ENCODE peak calls at places on chromosomes 6 and 20, in ten cellular contexts. One of them, this sample, is unnamed.

GRCh38 chr20:35506872-35507638 is 22.4 kb downstream of the C20orf173 start:
- DNase-seq in AG10803: no peak
- DNase-seq in GM13977: no peak
- DNase-seq in MM.1S: no peak
- DNase-seq in upper lobe of left lung: no peak
- DNase-seq in AG04450: no peak
- DNase-seq in epithelial cell of proximal tubule: no peak
- DNase-seq in IMR-90: peak; percentile 40
- DNase-seq in CD8-positive, alpha-beta T cell: no peak
- DNase-seq in choroid plexus epithelial cell: peak; percentile 26
- DNase-seq in this sample: no peak

GRCh38 chr20:21496452-21496851 is 17.4 kb downstream of the NKX2-2 start:
- DNase-seq in AG10803: no peak
- DNase-seq in GM13977: no peak
- DNase-seq in MM.1S: no peak
- DNase-seq in upper lobe of left lung: no peak
- DNase-seq in AG04450: no peak
- DNase-seq in epithelial cell of proximal tubule: no peak
- DNase-seq in IMR-90: no peak
- DNase-seq in CD8-positive, alpha-beta T cell: no peak
- DNase-seq in choroid plexus epithelial cell: no peak
- DNase-seq in this sample: no peak

GRCh38 chr20:63149531-63150207 is 66.3 kb downstream of the YTHDF1 start:
- DNase-seq in AG10803: no peak
- DNase-seq in GM13977: no peak
- DNase-seq in MM.1S: no peak
- DNase-seq in upper lobe of left lung: no peak
- DNase-seq in AG04450: no peak
- DNase-seq in epithelial cell of proximal tubule: no peak
- DNase-seq in IMR-90: no peak
- DNase-seq in CD8-positive, alpha-beta T cell: no peak
- DNase-seq in choroid plexus epithelial cell: no peak
- DNase-seq in this sample: no peak

GRCh38 chr6:153956807-153957206 is 82.2 kb upstream of the OPRM1 start:
- DNase-seq in AG10803: peak; percentile 29
- DNase-seq in GM13977: no peak
- DNase-seq in MM.1S: no peak
- DNase-seq in upper lobe of left lung: no peak
- DNase-seq in AG04450: no peak
- DNase-seq in epithelial cell of proximal tubule: no peak
- DNase-seq in IMR-90: no peak
- DNase-seq in CD8-positive, alpha-beta T cell: no peak
- DNase-seq in choroid plexus epithelial cell: peak; percentile 33
- DNase-seq in this sample: no peak

GRCh38 chr6:28824793-28825731 is 98.7 kb downstream of the TRIM27 start:
- DNase-seq in AG10803: no peak
- DNase-seq in GM13977: no peak
- DNase-seq in MM.1S: no peak
- DNase-seq in upper lobe of left lung: no peak
- DNase-seq in AG04450: no peak
- DNase-seq in epithelial cell of proximal tubule: no peak
- DNase-seq in IMR-90: no peak
- DNase-seq in CD8-positive, alpha-beta T cell: no peak
- DNase-seq in choroid plexus epithelial cell: no peak
- DNase-seq in this sample: no peak

GRCh38 chr20:48180637-48181036 is 395.4 kb upstream of the SULF2 start:
- DNase-seq in AG10803: no peak
- DNase-seq in GM13977: no peak
- DNase-seq in MM.1S: no peak
- DNase-seq in upper lobe of left lung: no peak
- DNase-seq in AG04450: no peak
- DNase-seq in epithelial cell of proximal tubule: no peak
- DNase-seq in IMR-90: peak; percentile 27
- DNase-seq in CD8-positive, alpha-beta T cell: no peak
- DNase-seq in choroid plexus epithelial cell: peak; percentile 80
- DNase-seq in this sample: no peak

GRCh38 chr20:38833857-38834164 is 28.3 kb downstream of the PPP1R16B start:
- DNase-seq in AG10803: no peak
- DNase-seq in GM13977: peak; percentile 51
- DNase-seq in MM.1S: no peak
- DNase-seq in upper lobe of left lung: no peak
- DNase-seq in AG04450: no peak
- DNase-seq in epithelial cell of proximal tubule: no peak
- DNase-seq in IMR-90: no peak
- DNase-seq in CD8-positive, alpha-beta T cell: no peak
- DNase-seq in choroid plexus epithelial cell: no peak
- DNase-seq in this sample: no peak

GRCh38 chr20:11676618-11677289 is 240.9 kb upstream of the BTBD3 start:
- DNase-seq in AG10803: peak; percentile 62
- DNase-seq in GM13977: no peak
- DNase-seq in MM.1S: peak; percentile 45
- DNase-seq in upper lobe of left lung: no peak
- DNase-seq in AG04450: peak; percentile 15
- DNase-seq in epithelial cell of proximal tubule: no peak
- DNase-seq in IMR-90: peak; percentile 42
- DNase-seq in CD8-positive, alpha-beta T cell: no peak
- DNase-seq in choroid plexus epithelial cell: peak; percentile 68
- DNase-seq in this sample: peak; percentile 5

GRCh38 chr6:111625511-111626331 is 20.0 kb upstream of the TRAF3IP2 start:
- DNase-seq in AG10803: peak; percentile 58
- DNase-seq in GM13977: no peak
- DNase-seq in MM.1S: no peak
- DNase-seq in upper lobe of left lung: no peak
- DNase-seq in AG04450: no peak
- DNase-seq in epithelial cell of proximal tubule: no peak
- DNase-seq in IMR-90: peak; percentile 84
- DNase-seq in CD8-positive, alpha-beta T cell: no peak
- DNase-seq in choroid plexus epithelial cell: peak; percentile 46
- DNase-seq in this sample: no peak

GRCh38 chr6:28673800-28674671 is 148.4 kb downstream of the GPX5 start:
- DNase-seq in AG10803: peak; percentile 64
- DNase-seq in GM13977: peak; percentile 65
- DNase-seq in MM.1S: peak; percentile 24
- DNase-seq in upper lobe of left lung: no peak
- DNase-seq in AG04450: peak; percentile 33
- DNase-seq in epithelial cell of proximal tubule: peak; percentile 32
- DNase-seq in IMR-90: peak; percentile 71
- DNase-seq in CD8-positive, alpha-beta T cell: no peak
- DNase-seq in choroid plexus epithelial cell: peak; percentile 76
- DNase-seq in this sample: peak; percentile 27

GRCh38 chr6:22651731-22652130 is 82.4 kb downstream of the HDGFL1 start:
- DNase-seq in AG10803: no peak
- DNase-seq in GM13977: no peak
- DNase-seq in MM.1S: no peak
- DNase-seq in upper lobe of left lung: no peak
- DNase-seq in AG04450: no peak
- DNase-seq in epithelial cell of proximal tubule: no peak
- DNase-seq in IMR-90: no peak
- DNase-seq in CD8-positive, alpha-beta T cell: no peak
- DNase-seq in choroid plexus epithelial cell: no peak
- DNase-seq in this sample: no peak

GRCh38 chr20:43749734-43750294 is 23.0 kb upstream of the GTSF1L start:
- DNase-seq in AG10803: peak; percentile 42
- DNase-seq in GM13977: peak; percentile 77
- DNase-seq in MM.1S: peak; percentile 73
- DNase-seq in upper lobe of left lung: peak; percentile 84
- DNase-seq in AG04450: no peak
- DNase-seq in epithelial cell of proximal tubule: no peak
- DNase-seq in IMR-90: peak; percentile 38
- DNase-seq in CD8-positive, alpha-beta T cell: peak; percentile 84
- DNase-seq in choroid plexus epithelial cell: peak; percentile 50
- DNase-seq in this sample: no peak

GRCh38 chr20:46423882-46424482 is 17.6 kb upstream of the ELMO2 start:
- DNase-seq in AG10803: no peak
- DNase-seq in GM13977: no peak
- DNase-seq in MM.1S: no peak
- DNase-seq in upper lobe of left lung: no peak
- DNase-seq in AG04450: no peak
- DNase-seq in epithelial cell of proximal tubule: no peak
- DNase-seq in IMR-90: no peak
- DNase-seq in CD8-positive, alpha-beta T cell: no peak
- DNase-seq in choroid plexus epithelial cell: no peak
- DNase-seq in this sample: no peak

GRCh38 chr20:4076671-4077070 is 61.3 kb upstream of the RNF24 start:
- DNase-seq in AG10803: peak; percentile 94
- DNase-seq in GM13977: no peak
- DNase-seq in MM.1S: no peak
- DNase-seq in upper lobe of left lung: no peak
- DNase-seq in AG04450: no peak
- DNase-seq in epithelial cell of proximal tubule: peak; percentile 57
- DNase-seq in IMR-90: peak; percentile 95
- DNase-seq in CD8-positive, alpha-beta T cell: no peak
- DNase-seq in choroid plexus epithelial cell: peak; percentile 87
- DNase-seq in this sample: peak; percentile 72

GRCh38 chr6:31272856-31273626 is 1.1 kb upstream of the HLA-C start:
- DNase-seq in AG10803: no peak
- DNase-seq in GM13977: no peak
- DNase-seq in MM.1S: no peak
- DNase-seq in upper lobe of left lung: peak; percentile 57
- DNase-seq in AG04450: no peak
- DNase-seq in epithelial cell of proximal tubule: no peak
- DNase-seq in IMR-90: no peak
- DNase-seq in CD8-positive, alpha-beta T cell: no peak
- DNase-seq in choroid plexus epithelial cell: no peak
- DNase-seq in this sample: no peak

GRCh38 chr6:31267504-31268371 is 4.2 kb downstream of the HLA-C start:
- DNase-seq in AG10803: no peak
- DNase-seq in GM13977: no peak
- DNase-seq in MM.1S: no peak
- DNase-seq in upper lobe of left lung: no peak
- DNase-seq in AG04450: no peak
- DNase-seq in epithelial cell of proximal tubule: no peak
- DNase-seq in IMR-90: no peak
- DNase-seq in CD8-positive, alpha-beta T cell: no peak
- DNase-seq in choroid plexus epithelial cell: no peak
- DNase-seq in this sample: no peak

GRCh38 chr6:31270788-31271640 is 878 bp downstream of the HLA-C start:
- DNase-seq in AG10803: peak; percentile 32
- DNase-seq in GM13977: peak; percentile 17
- DNase-seq in MM.1S: peak; percentile 58
- DNase-seq in upper lobe of left lung: peak; percentile 75
- DNase-seq in AG04450: no peak
- DNase-seq in epithelial cell of proximal tubule: no peak
- DNase-seq in IMR-90: peak; percentile 47
- DNase-seq in CD8-positive, alpha-beta T cell: peak; percentile 59
- DNase-seq in choroid plexus epithelial cell: peak; percentile 48
- DNase-seq in this sample: no peak

GRCh38 chr6:31272431-31272830 is 539 bp upstream of the HLA-C start:
- DNase-seq in AG10803: no peak
- DNase-seq in GM13977: peak; percentile 37
- DNase-seq in MM.1S: no peak
- DNase-seq in upper lobe of left lung: peak; percentile 26
- DNase-seq in AG04450: no peak
- DNase-seq in epithelial cell of proximal tubule: no peak
- DNase-seq in IMR-90: no peak
- DNase-seq in CD8-positive, alpha-beta T cell: no peak
- DNase-seq in choroid plexus epithelial cell: peak; percentile 21
- DNase-seq in this sample: no peak

GRCh38 chr6:31271641-31272357 is at the start of gene HLA-C:
- DNase-seq in AG10803: peak; percentile 94
- DNase-seq in GM13977: peak; percentile 91
- DNase-seq in MM.1S: peak; percentile 95
- DNase-seq in upper lobe of left lung: peak; percentile 93
- DNase-seq in AG04450: peak; percentile 88
- DNase-seq in epithelial cell of proximal tubule: peak; percentile 70
- DNase-seq in IMR-90: peak; percentile 95
- DNase-seq in CD8-positive, alpha-beta T cell: peak; percentile 87
- DNase-seq in choroid plexus epithelial cell: peak; percentile 97
- DNase-seq in this sample: peak; percentile 91
- TF ChIP-seq CTCF in AG10803: no peak
- TF ChIP-seq CTCF in GM13977: peak; percentile 19
- TF ChIP-seq CTCF in MM.1S: no peak
- TF ChIP-seq CTCF in upper lobe of left lung: no peak
- TF ChIP-seq CTCF in AG04450: peak; percentile 19
- TF ChIP-seq CTCF in epithelial cell of proximal tubule: no peak
- TF ChIP-seq CTCF in IMR-90: peak; percentile 11
- TF ChIP-seq CTCF in CD8-positive, alpha-beta T cell: no peak
- TF ChIP-seq CTCF in choroid plexus epithelial cell: peak; percentile 37
- TF ChIP-seq CTCF in this sample: peak; percentile 39

DNA sequence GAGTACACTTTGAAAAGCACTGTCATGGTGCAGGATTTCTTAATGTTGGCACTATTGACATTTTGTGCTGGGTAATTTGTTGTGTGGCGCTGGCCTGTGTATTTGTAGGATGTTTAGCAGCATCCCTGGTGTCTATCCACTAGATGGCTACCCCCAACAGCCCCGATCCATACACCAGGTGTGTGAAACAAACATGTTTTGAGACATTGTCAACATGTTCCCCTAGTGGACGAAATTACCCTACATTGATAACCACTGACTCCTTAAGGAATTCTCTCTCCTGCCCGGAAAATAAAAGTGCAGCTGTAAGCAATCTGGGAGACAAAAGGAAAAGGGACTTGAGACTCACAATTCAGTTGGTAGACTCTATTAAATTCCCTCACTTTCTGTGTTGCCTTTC is 52.6 kb upstream of the TMEM200A start:
- DNase-seq in AG10803: no peak
- DNase-seq in GM13977: no peak
- DNase-seq in MM.1S: no peak
- DNase-seq in upper lobe of left lung: no peak
- DNase-seq in AG04450: no peak
- DNase-seq in epithelial cell of proximal tubule: no peak
- DNase-seq in IMR-90: no peak
- DNase-seq in CD8-positive, alpha-beta T cell: no peak
- DNase-seq in choroid plexus epithelial cell: no peak
- DNase-seq in this sample: no peak
- TF ChIP-seq CTCF in AG10803: peak; percentile 23
- TF ChIP-seq CTCF in GM13977: no peak
- TF ChIP-seq CTCF in MM.1S: no peak
- TF ChIP-seq CTCF in upper lobe of left lung: no peak
- TF ChIP-seq CTCF in AG04450: peak; percentile 14
- TF ChIP-seq CTCF in epithelial cell of proximal tubule: peak; percentile 15
- TF ChIP-seq CTCF in IMR-90: no peak
- TF ChIP-seq CTCF in CD8-positive, alpha-beta T cell: no peak
- TF ChIP-seq CTCF in choroid plexus epithelial cell: no peak
- TF ChIP-seq CTCF in this sample: peak; percentile 7

DNA sequence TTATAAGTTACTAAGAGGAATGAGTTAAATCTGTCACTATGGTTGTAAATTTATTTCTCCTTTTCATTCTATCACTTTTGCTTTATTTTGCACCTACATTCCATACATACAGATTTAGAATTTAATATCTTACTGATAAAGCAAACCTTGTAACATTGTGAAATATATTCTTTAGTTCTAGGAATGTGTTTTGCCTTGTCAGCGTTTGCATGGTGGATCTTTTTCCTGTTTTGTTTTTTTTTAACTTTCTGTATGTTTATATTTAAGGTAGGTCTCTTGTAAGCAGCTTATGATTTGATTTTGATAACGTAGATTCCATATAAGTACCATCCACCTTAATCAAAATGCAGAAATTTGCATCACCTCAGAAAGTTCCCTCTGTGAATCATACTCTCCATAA is 16.4 kb downstream of the RAB22A start:
- DNase-seq in AG10803: no peak
- DNase-seq in GM13977: no peak
- DNase-seq in MM.1S: no peak
- DNase-seq in upper lobe of left lung: no peak
- DNase-seq in AG04450: no peak
- DNase-seq in epithelial cell of proximal tubule: no peak
- DNase-seq in IMR-90: no peak
- DNase-seq in CD8-positive, alpha-beta T cell: no peak
- DNase-seq in choroid plexus epithelial cell: no peak
- DNase-seq in this sample: no peak
- TF ChIP-seq CTCF in AG10803: no peak
- TF ChIP-seq CTCF in GM13977: no peak
- TF ChIP-seq CTCF in MM.1S: no peak
- TF ChIP-seq CTCF in upper lobe of left lung: no peak
- TF ChIP-seq CTCF in AG04450: no peak
- TF ChIP-seq CTCF in epithelial cell of proximal tubule: no peak
- TF ChIP-seq CTCF in IMR-90: no peak
- TF ChIP-seq CTCF in CD8-positive, alpha-beta T cell: no peak
- TF ChIP-seq CTCF in choroid plexus epithelial cell: no peak
- TF ChIP-seq CTCF in this sample: no peak

GRCh38 chr6:148465011-148465335 is 122.3 kb downstream of the SASH1 start:
- DNase-seq in AG10803: no peak
- DNase-seq in GM13977: no peak
- DNase-seq in MM.1S: no peak
- DNase-seq in upper lobe of left lung: no peak
- DNase-seq in AG04450: no peak
- DNase-seq in epithelial cell of proximal tubule: no peak
- DNase-seq in IMR-90: no peak
- DNase-seq in CD8-positive, alpha-beta T cell: no peak
- DNase-seq in choroid plexus epithelial cell: no peak
- DNase-seq in this sample: no peak
- TF ChIP-seq CTCF in AG10803: no peak
- TF ChIP-seq CTCF in GM13977: no peak
- TF ChIP-seq CTCF in MM.1S: no peak
- TF ChIP-seq CTCF in upper lobe of left lung: no peak
- TF ChIP-seq CTCF in AG04450: no peak
- TF ChIP-seq CTCF in epithelial cell of proximal tubule: no peak
- TF ChIP-seq CTCF in IMR-90: no peak
- TF ChIP-seq CTCF in CD8-positive, alpha-beta T cell: peak; percentile 23
- TF ChIP-seq CTCF in choroid plexus epithelial cell: no peak
- TF ChIP-seq CTCF in this sample: no peak